ENCODE peak calls at places on chromosomes 11 and 22, in seven cellular contexts. One of them, this sample, is unnamed.

GRCh38 chr22:19994851-19995610 is 21.6 kb downstream of the ARVCF start:
- DNase-seq in heart right ventricle: no peak
- DNase-seq in CD8-positive, alpha-beta memory T cell: no peak
- DNase-seq in tibial nerve: no peak
- DNase-seq in suprapubic skin: no peak
- DNase-seq in esophagus squamous epithelium: no peak
- DNase-seq in body of pancreas: no peak
- DNase-seq in this sample: no peak

GRCh38 chr11:1694064-1694845 is 2.7 kb upstream of the KRTAP5-6 start:
- DNase-seq in tibial nerve: peak; percentile 82
- DNase-seq in CD8-positive, alpha-beta memory T cell: peak; percentile 74
- DNase-seq in esophagus squamous epithelium: peak; percentile 28
- DNase-seq in body of pancreas: peak; percentile 90
- DNase-seq in suprapubic skin: peak; percentile 87
- DNase-seq in heart right ventricle: peak; percentile 89
- DNase-seq in this sample: peak; percentile 70

GRCh38 chr11:103367650-103368049 is 258.4 kb downstream of the DYNC2H1 start:
- DNase-seq in body of pancreas: no peak
- DNase-seq in tibial nerve: no peak
- DNase-seq in suprapubic skin: no peak
- DNase-seq in esophagus squamous epithelium: no peak
- DNase-seq in heart right ventricle: no peak
- DNase-seq in CD8-positive, alpha-beta memory T cell: no peak
- DNase-seq in this sample: no peak

GRCh38 chr11:131668867-131669780 is 298.7 kb downstream of the NTM start:
- DNase-seq in body of pancreas: peak; percentile 56
- DNase-seq in esophagus squamous epithelium: no peak
- DNase-seq in suprapubic skin: peak; percentile 52
- DNase-seq in heart right ventricle: no peak
- DNase-seq in tibial nerve: no peak
- DNase-seq in CD8-positive, alpha-beta memory T cell: no peak
- DNase-seq in this sample: peak; percentile 40

GRCh38 chr11:73977856-73978519 is 4.7 kb downstream of the UCP2 start:
- DNase-seq in CD8-positive, alpha-beta memory T cell: no peak
- DNase-seq in suprapubic skin: no peak
- DNase-seq in body of pancreas: no peak
- DNase-seq in esophagus squamous epithelium: no peak
- DNase-seq in heart right ventricle: no peak
- DNase-seq in tibial nerve: no peak
- DNase-seq in this sample: no peak

GRCh38 chr11:36034572-36035331 is 90.9 kb downstream of the LDLRAD3 start:
- DNase-seq in CD8-positive, alpha-beta memory T cell: no peak
- DNase-seq in tibial nerve: no peak
- DNase-seq in suprapubic skin: no peak
- DNase-seq in esophagus squamous epithelium: no peak
- DNase-seq in heart right ventricle: no peak
- DNase-seq in body of pancreas: no peak
- DNase-seq in this sample: no peak

GRCh38 chr22:43408009-43408408 is 3.8 kb upstream of the MPPED1 start:
- DNase-seq in suprapubic skin: no peak
- DNase-seq in body of pancreas: no peak
- DNase-seq in CD8-positive, alpha-beta memory T cell: no peak
- DNase-seq in tibial nerve: no peak
- DNase-seq in esophagus squamous epithelium: no peak
- DNase-seq in heart right ventricle: no peak
- DNase-seq in this sample: no peak

GRCh38 chr11:67119577-67120391 is 721 bp downstream of the KDM2A start:
- DNase-seq in body of pancreas: peak; percentile 44
- DNase-seq in tibial nerve: peak; percentile 36
- DNase-seq in CD8-positive, alpha-beta memory T cell: peak; percentile 28
- DNase-seq in heart right ventricle: peak; percentile 25
- DNase-seq in suprapubic skin: peak; percentile 67
- DNase-seq in esophagus squamous epithelium: no peak
- DNase-seq in this sample: no peak

GRCh38 chr11:113937918-113938317 is 33.3 kb downstream of the HTR3B start:
- DNase-seq in esophagus squamous epithelium: no peak
- DNase-seq in suprapubic skin: no peak
- DNase-seq in CD8-positive, alpha-beta memory T cell: no peak
- DNase-seq in body of pancreas: no peak
- DNase-seq in tibial nerve: no peak
- DNase-seq in heart right ventricle: no peak
- DNase-seq in this sample: no peak

GRCh38 chr11:64292458-64293254 is 1.6 kb downstream of the KCNK4 start:
- DNase-seq in heart right ventricle: no peak
- DNase-seq in tibial nerve: no peak
- DNase-seq in CD8-positive, alpha-beta memory T cell: no peak
- DNase-seq in suprapubic skin: no peak
- DNase-seq in body of pancreas: no peak
- DNase-seq in esophagus squamous epithelium: no peak
- DNase-seq in this sample: no peak

GRCh38 chr11:78797559-78797958 is 222.9 kb upstream of the NARS2 start:
- DNase-seq in heart right ventricle: no peak
- DNase-seq in body of pancreas: no peak
- DNase-seq in CD8-positive, alpha-beta memory T cell: no peak
- DNase-seq in tibial nerve: no peak
- DNase-seq in esophagus squamous epithelium: no peak
- DNase-seq in suprapubic skin: no peak
- DNase-seq in this sample: no peak

GRCh38 chr22:38699143-38699542 is 1.6 kb downstream of the JOSD1 start:
- DNase-seq in heart right ventricle: no peak
- DNase-seq in esophagus squamous epithelium: no peak
- DNase-seq in tibial nerve: no peak
- DNase-seq in body of pancreas: no peak
- DNase-seq in CD8-positive, alpha-beta memory T cell: peak; percentile 22
- DNase-seq in suprapubic skin: no peak
- DNase-seq in this sample: no peak

GRCh38 chr11:132821027-132821426 is 711.3 kb downstream of the OPCML start:
- DNase-seq in esophagus squamous epithelium: no peak
- DNase-seq in CD8-positive, alpha-beta memory T cell: no peak
- DNase-seq in tibial nerve: no peak
- DNase-seq in suprapubic skin: no peak
- DNase-seq in body of pancreas: no peak
- DNase-seq in heart right ventricle: no peak
- DNase-seq in this sample: no peak

GRCh38 chr22:37631448-37632173 is 7.9 kb upstream of the SH3BP1 start:
- DNase-seq in esophagus squamous epithelium: no peak
- DNase-seq in tibial nerve: no peak
- DNase-seq in body of pancreas: no peak
- DNase-seq in heart right ventricle: no peak
- DNase-seq in CD8-positive, alpha-beta memory T cell: peak; percentile 31
- DNase-seq in suprapubic skin: peak; percentile 75
- DNase-seq in this sample: no peak

GRCh38 chr11:128251140-128251539 is 336.2 kb downstream of the ETS1 start:
- DNase-seq in CD8-positive, alpha-beta memory T cell: no peak
- DNase-seq in suprapubic skin: no peak
- DNase-seq in esophagus squamous epithelium: no peak
- DNase-seq in body of pancreas: no peak
- DNase-seq in heart right ventricle: no peak
- DNase-seq in tibial nerve: no peak
- DNase-seq in this sample: no peak

GRCh38 chr11:843086-843704 is 543 bp downstream of the TSPAN4 start:
- DNase-seq in body of pancreas: no peak
- DNase-seq in tibial nerve: no peak
- DNase-seq in suprapubic skin: no peak
- DNase-seq in heart right ventricle: no peak
- DNase-seq in esophagus squamous epithelium: no peak
- DNase-seq in CD8-positive, alpha-beta memory T cell: no peak
- DNase-seq in this sample: no peak

GRCh38 chr11:3796796-3797328 is 492 bp downstream of the NUP98 start:
- DNase-seq in CD8-positive, alpha-beta memory T cell: no peak
- DNase-seq in body of pancreas: no peak
- DNase-seq in heart right ventricle: no peak
- DNase-seq in tibial nerve: no peak
- DNase-seq in esophagus squamous epithelium: no peak
- DNase-seq in suprapubic skin: no peak
- DNase-seq in this sample: no peak

GRCh38 chr11:65438257-65439151 is 15.9 kb downstream of the NEAT1 start:
- DNase-seq in heart right ventricle: no peak
- DNase-seq in esophagus squamous epithelium: no peak
- DNase-seq in tibial nerve: no peak
- DNase-seq in suprapubic skin: no peak
- DNase-seq in CD8-positive, alpha-beta memory T cell: no peak
- DNase-seq in body of pancreas: no peak
- DNase-seq in this sample: peak; percentile 8

GRCh38 chr11:66727883-66728759 is 895 bp downstream of the SPTBN2 start:
- DNase-seq in tibial nerve: no peak
- DNase-seq in esophagus squamous epithelium: no peak
- DNase-seq in heart right ventricle: no peak
- DNase-seq in CD8-positive, alpha-beta memory T cell: no peak
- DNase-seq in body of pancreas: peak; percentile 36
- DNase-seq in suprapubic skin: no peak
- DNase-seq in this sample: no peak

GRCh38 chr22:39422101-39422500 is 22.5 kb downstream of the TAB1 start:
- DNase-seq in esophagus squamous epithelium: no peak
- DNase-seq in heart right ventricle: no peak
- DNase-seq in tibial nerve: no peak
- DNase-seq in CD8-positive, alpha-beta memory T cell: no peak
- DNase-seq in suprapubic skin: no peak
- DNase-seq in body of pancreas: no peak
- DNase-seq in this sample: no peak

GRCh38 chr22:23404689-23405365 is 175.3 kb downstream of the IGLL1 start:
- DNase-seq in suprapubic skin: peak; percentile 53
- DNase-seq in CD8-positive, alpha-beta memory T cell: no peak
- DNase-seq in tibial nerve: no peak
- DNase-seq in heart right ventricle: peak; percentile 24
- DNase-seq in body of pancreas: peak; percentile 65
- DNase-seq in esophagus squamous epithelium: no peak
- DNase-seq in this sample: no peak

GRCh38 chr22:46010951-46011626 is 34.1 kb upstream of the WNT7B start:
- DNase-seq in esophagus squamous epithelium: no peak
- DNase-seq in heart right ventricle: no peak
- DNase-seq in body of pancreas: peak; percentile 69
- DNase-seq in CD8-positive, alpha-beta memory T cell: no peak
- DNase-seq in tibial nerve: no peak
- DNase-seq in suprapubic skin: peak; percentile 67
- DNase-seq in this sample: no peak

GRCh38 chr11:59551651-59552521 is 40.5 kb downstream of the OR4D9 start:
- DNase-seq in heart right ventricle: peak; percentile 36
- DNase-seq in suprapubic skin: no peak
- DNase-seq in body of pancreas: peak; percentile 37
- DNase-seq in esophagus squamous epithelium: no peak
- DNase-seq in tibial nerve: peak; percentile 57
- DNase-seq in CD8-positive, alpha-beta memory T cell: no peak
- DNase-seq in this sample: no peak

DNA sequence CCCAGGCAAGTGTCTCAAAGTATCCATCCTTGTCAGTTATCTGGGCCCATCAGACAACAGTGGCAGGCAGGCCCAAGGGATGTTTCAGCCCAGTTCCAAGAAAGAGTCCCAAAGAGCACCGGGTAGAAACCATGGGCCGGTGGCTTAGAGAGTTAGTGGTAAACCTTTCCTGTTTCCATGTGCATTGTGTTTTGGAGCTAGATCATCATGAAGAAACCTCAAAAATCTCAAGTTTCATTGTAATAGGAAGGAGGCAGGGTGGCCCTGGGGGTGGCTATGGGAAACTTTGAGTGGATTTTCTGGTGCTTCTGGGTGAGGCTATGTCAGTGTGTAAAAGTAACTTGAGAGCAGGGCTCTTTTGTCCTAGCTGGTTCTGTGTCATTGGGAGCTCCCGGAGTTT is 68.1 kb downstream of the UBASH3B start:
- DNase-seq in heart right ventricle: no peak
- DNase-seq in suprapubic skin: no peak
- DNase-seq in CD8-positive, alpha-beta memory T cell: no peak
- DNase-seq in tibial nerve: no peak
- DNase-seq in body of pancreas: no peak
- DNase-seq in esophagus squamous epithelium: no peak
- DNase-seq in this sample: no peak
- H3K4me1 ChIP-seq in heart right ventricle: no peaks in the 10 kb centered on the region
- H3K4me1 ChIP-seq in suprapubic skin: no peaks in the 10 kb centered on the region
- H3K4me1 ChIP-seq in CD8-positive, alpha-beta memory T cell: peaks cover 66% of the 10 kb centered on the region
- H3K4me1 ChIP-seq in tibial nerve: no peaks in the 10 kb centered on the region
- H3K4me1 ChIP-seq in body of pancreas: no peaks in the 10 kb centered on the region
- H3K4me1 ChIP-seq in esophagus squamous epithelium: no peaks in the 10 kb centered on the region
- H3K4me1 ChIP-seq in this sample: peaks cover 54% of the 10 kb centered on the region

GRCh38 chr22:49909476-49910205 is 8.6 kb downstream of the ALG12 start:
- DNase-seq in tibial nerve: no peak
- DNase-seq in esophagus squamous epithelium: no peak
- DNase-seq in suprapubic skin: no peak
- DNase-seq in heart right ventricle: no peak
- DNase-seq in body of pancreas: no peak
- DNase-seq in CD8-positive, alpha-beta memory T cell: no peak
- DNase-seq in this sample: no peak
- H3K27ac ChIP-seq in tibial nerve: no peak overlapping the region
- H3K27ac ChIP-seq in esophagus squamous epithelium: no peak overlapping the region
- H3K27ac ChIP-seq in suprapubic skin: no peak overlapping the region
- H3K27ac ChIP-seq in heart right ventricle: no peak overlapping the region
- H3K27ac ChIP-seq in body of pancreas: no peak overlapping the region
- H3K27ac ChIP-seq in CD8-positive, alpha-beta memory T cell: no peak overlapping the region
- H3K27ac ChIP-seq in this sample: no peak overlapping the region

GRCh38 chr11:44402466-44403075 is 92.6 kb upstream of the ALX4 start:
- DNase-seq in CD8-positive, alpha-beta memory T cell: no peak
- DNase-seq in suprapubic skin: no peak
- DNase-seq in esophagus squamous epithelium: no peak
- DNase-seq in tibial nerve: no peak
- DNase-seq in body of pancreas: no peak
- DNase-seq in heart right ventricle: no peak
- DNase-seq in this sample: no peak
- H3K27me3 ChIP-seq in CD8-positive, alpha-beta memory T cell: peaks cover 6% of the 10 kb centered on the region
- H3K27me3 ChIP-seq in suprapubic skin: peaks cover 10% of the 10 kb centered on the region
- H3K27me3 ChIP-seq in esophagus squamous epithelium: no peaks in the 10 kb centered on the region
- H3K27me3 ChIP-seq in tibial nerve: no peaks in the 10 kb centered on the region
- H3K27me3 ChIP-seq in body of pancreas: no peaks in the 10 kb centered on the region
- H3K27me3 ChIP-seq in heart right ventricle: no peaks in the 10 kb centered on the region
- H3K27me3 ChIP-seq in this sample: no peaks in the 10 kb centered on the region

GRCh38 chr11:45620243-45620642 is 45.2 kb downstream of the CHST1 start:
- DNase-seq in suprapubic skin: no peak
- DNase-seq in tibial nerve: no peak
- DNase-seq in esophagus squamous epithelium: no peak
- DNase-seq in heart right ventricle: no peak
- DNase-seq in CD8-positive, alpha-beta memory T cell: no peak
- DNase-seq in body of pancreas: no peak
- DNase-seq in this sample: no peak

GRCh38 chr11:45622861-45623260 is 42.6 kb downstream of the CHST1 start:
- DNase-seq in suprapubic skin: no peak
- DNase-seq in heart right ventricle: no peak
- DNase-seq in CD8-positive, alpha-beta memory T cell: no peak
- DNase-seq in body of pancreas: no peak
- DNase-seq in tibial nerve: no peak
- DNase-seq in esophagus squamous epithelium: no peak
- DNase-seq in this sample: no peak

GRCh38 chr11:45624095-45624494 is 41.3 kb downstream of the CHST1 start:
- DNase-seq in body of pancreas: no peak
- DNase-seq in esophagus squamous epithelium: no peak
- DNase-seq in CD8-positive, alpha-beta memory T cell: no peak
- DNase-seq in tibial nerve: no peak
- DNase-seq in heart right ventricle: no peak
- DNase-seq in suprapubic skin: no peak
- DNase-seq in this sample: no peak

GRCh38 chr11:45622283-45622682 is 43.1 kb downstream of the CHST1 start:
- DNase-seq in CD8-positive, alpha-beta memory T cell: no peak
- DNase-seq in heart right ventricle: no peak
- DNase-seq in tibial nerve: no peak
- DNase-seq in suprapubic skin: no peak
- DNase-seq in body of pancreas: no peak
- DNase-seq in esophagus squamous epithelium: no peak
- DNase-seq in this sample: no peak

DNA sequence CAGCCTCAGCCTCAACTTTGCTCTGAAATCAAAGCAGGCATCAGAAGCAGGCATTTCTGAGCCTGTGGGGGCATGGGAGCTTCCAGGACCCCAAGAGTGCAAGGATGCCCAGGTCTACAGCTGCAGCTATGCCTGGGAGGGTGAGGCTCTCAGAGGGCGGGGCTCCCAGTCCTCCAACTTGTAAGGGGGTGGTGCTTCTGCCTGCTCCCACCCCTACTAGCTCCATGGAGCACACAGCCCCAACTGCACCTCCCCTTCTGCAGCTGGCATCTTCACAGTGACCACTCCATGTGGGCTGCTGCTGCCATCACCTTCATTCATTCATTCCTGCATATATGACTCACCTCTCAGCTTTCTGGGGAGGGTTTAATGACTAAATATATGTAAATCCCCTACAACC is 43.9 kb downstream of the CHST1 start:
- DNase-seq in CD8-positive, alpha-beta memory T cell: no peak
- DNase-seq in heart right ventricle: no peak
- DNase-seq in esophagus squamous epithelium: no peak
- DNase-seq in tibial nerve: no peak
- DNase-seq in body of pancreas: no peak
- DNase-seq in suprapubic skin: no peak
- DNase-seq in this sample: no peak
- H3K4me1 ChIP-seq in CD8-positive, alpha-beta memory T cell: no peaks in the 10 kb centered on the region
- H3K4me1 ChIP-seq in heart right ventricle: no peaks in the 10 kb centered on the region
- H3K4me1 ChIP-seq in esophagus squamous epithelium: no peaks in the 10 kb centered on the region
- H3K4me1 ChIP-seq in tibial nerve: no peaks in the 10 kb centered on the region
- H3K4me1 ChIP-seq in body of pancreas: no peaks in the 10 kb centered on the region
- H3K4me1 ChIP-seq in suprapubic skin: no peaks in the 10 kb centered on the region
- H3K4me1 ChIP-seq in this sample: no peaks in the 10 kb centered on the region

This sample was measured in CD4-positive, CD25-positive, alpha-beta regulatory T cell.